ENCODE peak calls at places on chromosomes 3 and 15, in four cellular contexts. N is DND-41, X is foreskin fibroblast, J is astrocyte of the spinal cord. Y is an unnamed sample.

GRCh38 chr3:108024146-108024836 is 66.5 kb downstream of the CD47 start:
- DNase-seq in J (peak), X (no peak), N (no peak), Y (no peak)

GRCh38 chr3:154181127-154181691 is 60.0 kb downstream of the ARHGEF26 start:
- DNase-seq in N (no peak), J (no peak), X (no peak), Y (no peak)

GRCh38 chr15:50458713-50459112 is 34.5 kb downstream of the USP8 start:
- DNase-seq in J (no peak), N (no peak), X (no peak), Y (no peak)

GRCh38 chr15:62068787-62069170 is 2.0 kb downstream of the C2CD4A start:
- DNase-seq in N (no peak), J (peak), X (no peak), Y (no peak)

GRCh38 chr3:12884104-12884742 is 42.9 kb upstream of the RPL32 start:
- DNase-seq in N (no peak), J (peak), X (peak), Y (no peak)

GRCh38 chr3:50347187-50347813 is 1.8 kb upstream of the ZMYND10 start:
- DNase-seq in N (peak), J (peak), X (peak), Y (peak)

GRCh38 chr3:13785853-13786455 is 93.9 kb downstream of the WNT7A start:
- DNase-seq in X (no peak), J (no peak), N (no peak), Y (no peak)

GRCh38 chr3:126354776-126355175 is 2.4 kb downstream of the KLF15 start:
- DNase-seq in N (no peak), X (no peak), J (no peak), Y (no peak)

GRCh38 chr15:81106560-81106959 is 27.5 kb upstream of the CFAP161 start:
- DNase-seq in X (peak), J (peak), N (peak), Y (peak)

GRCh38 chr3:62665627-62666433 is 209.4 kb downstream of the CADPS start:
- DNase-seq in N (peak), X (peak), J (peak), Y (peak)

GRCh38 chr3:13111173-13111873 is 38.1 kb upstream of the IQSEC1 start:
- DNase-seq in X (no peak), N (no peak), J (no peak), Y (no peak)

GRCh38 chr15:25784876-25785642 is 78.1 kb downstream of the ATP10A start:
- DNase-seq in J (peak), N (no peak), X (peak), Y (no peak)

GRCh38 chr3:81871358-81872152 is 110.1 kb upstream of the GBE1 start:
- DNase-seq in N (no peak), X (no peak), J (no peak), Y (no peak)

GRCh38 chr15:62153228-62153627 is 11.9 kb downstream of the C2CD4B start:
- DNase-seq in N (no peak), J (no peak), X (no peak), Y (peak)

GRCh38 chr15:51888593-51889195 is 59.2 kb downstream of the TMOD3 start:
- DNase-seq in J (no peak), X (peak), N (no peak), Y (no peak)

GRCh38 chr15:48059786-48060185 is 61.0 kb upstream of the SLC24A5 start:
- DNase-seq in N (no peak), X (no peak), J (peak), Y (no peak)

GRCh38 chr15:92163641-92164040 is 230.0 kb upstream of the ST8SIA2 start:
- DNase-seq in J (no peak), N (no peak), X (no peak), Y (no peak)

GRCh38 chr3:189512039-189512438 is 119.2 kb upstream of the TP63 start:
- DNase-seq in J (no peak), X (no peak), N (no peak), Y (no peak)

GRCh38 chr3:196774845-196775422 is 35.3 kb downstream of the PAK2 start:
- DNase-seq in J (no peak), X (no peak), N (no peak), Y (no peak)

GRCh38 chr3:185709241-185709955 is 115.4 kb downstream of the IGF2BP2 start:
- DNase-seq in N (no peak), J (no peak), X (no peak), Y (no peak)

GRCh38 chr3:129621626-129622417 is 15.3 kb upstream of the PLXND1 start:
- DNase-seq in N (no peak), J (no peak), X (no peak), Y (no peak)

GRCh38 chr15:80162059-80162554 is 9.3 kb downstream of the FAH start:
- DNase-seq in J (no peak), X (no peak), N (no peak), Y (no peak)

GRCh38 chr3:87203807-87204206 is 23.3 kb upstream of the CHMP2B start:
- DNase-seq in X (no peak), N (no peak), J (no peak), Y (no peak)

GRCh38 chr3:23775254-23775909 is 30.4 kb upstream of the UBE2E1 start:
- DNase-seq in J (no peak), X (no peak), N (no peak), Y (no peak)

GRCh38 chr3:62183087-62183486 is 190.3 kb downstream of the FEZF2 start:
- DNase-seq in J (no peak), X (no peak), N (no peak), Y (no peak)

GRCh38 chr3:169822540-169822939 is 9.8 kb upstream of the LRRC34 start:
- DNase-seq in J (no peak), N (no peak), X (no peak), Y (no peak)

GRCh38 chr3:13041113-13041776 is 32.0 kb downstream of the IQSEC1 start:
- DNase-seq in X (no peak), N (no peak), J (no peak), Y (no peak)

GRCh38 chr15:43258781-43259180 is 7.9 kb downstream of the TGM5 start:
- DNase-seq in X (no peak), J (no peak), N (no peak), Y (no peak)

GRCh38 chr3:108234387-108234957 is 12.2 kb upstream of the IFT57 start:
- DNase-seq in J (peak), N (no peak), X (no peak), Y (no peak)

GRCh38 chr3:45038096-45038455 is 12.0 kb downstream of the CLEC3B start:
- DNase-seq in X (no peak), N (no peak), J (no peak), Y (no peak)

GRCh38 chr3:193780810-193781472 is 187.9 kb downstream of the OPA1 start:
- DNase-seq in J (peak), X (peak), N (peak), Y (peak)

GRCh38 chr3:119998166-119998565 is 96.1 kb downstream of the GSK3B start:
- DNase-seq in X (no peak), J (no peak), N (no peak), Y (no peak)

GRCh38 chr3:111895079-111895478 is 36.0 kb downstream of the PHLDB2 start:
- DNase-seq in J (peak), X (peak), N (no peak), Y (no peak)

GRCh38 chr15:68303560-68304436 is 26.3 kb downstream of the FEM1B start:
- DNase-seq in X (peak), J (no peak), N (no peak), Y (no peak)

GRCh38 chr15:63726491-63726890 is 107.3 kb downstream of the HERC1 start:
- DNase-seq in J (peak), N (no peak), X (no peak), Y (no peak)

GRCh38 chr3:56985460-56986327 is 74.8 kb upstream of the SPATA12 start:
- DNase-seq in N (peak), J (peak), X (peak), Y (peak)

GRCh38 chr3:9951126-9951525 is 1.1 kb downstream of the PRRT3 start:
- DNase-seq in N (no peak), J (no peak), X (no peak), Y (peak)

DNA sequence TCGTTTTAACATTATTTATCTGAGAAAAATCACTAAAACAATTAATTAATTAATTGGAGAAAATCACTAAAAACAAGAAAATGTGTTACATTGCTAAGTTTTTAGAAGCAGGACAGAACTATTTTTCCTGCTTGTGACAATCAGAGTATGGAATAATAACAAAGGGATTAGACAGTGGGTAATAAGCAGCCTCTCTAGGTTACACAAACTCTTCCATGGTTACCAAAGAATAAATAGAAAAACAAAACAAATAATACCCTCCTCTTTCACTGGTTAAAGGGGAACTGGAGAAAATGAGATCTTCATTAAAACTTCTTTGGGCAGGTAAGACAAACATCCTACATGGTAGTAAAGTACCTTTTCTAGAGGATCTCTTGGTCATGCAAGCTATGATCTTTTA is 2.4 kb upstream of the PLCH1 start:
- DNase-seq in X (no peak), N (no peak), J (no peak), Y (no peak)
- TF ChIP-seq CTCF in X (no peak), N (no peak), J (no peak), Y (no peak)

GRCh38 chr3:53198256-53198977 is 37.4 kb downstream of the PRKCD start:
- DNase-seq in X (no peak), N (no peak), J (no peak), Y (no peak)

GRCh38 chr3:53201190-53201504 is 40.1 kb downstream of the PRKCD start:
- DNase-seq in J (no peak), N (no peak), X (no peak), Y (no peak)

GRCh38 chr3:53198996-53199395 is 38.0 kb downstream of the PRKCD start:
- DNase-seq in X (no peak), N (no peak), J (no peak), Y (no peak)

GRCh38 chr3:53200501-53201189 is 39.6 kb downstream of the PRKCD start:
- DNase-seq in X (no peak), J (no peak), N (no peak), Y (no peak)

DNA sequence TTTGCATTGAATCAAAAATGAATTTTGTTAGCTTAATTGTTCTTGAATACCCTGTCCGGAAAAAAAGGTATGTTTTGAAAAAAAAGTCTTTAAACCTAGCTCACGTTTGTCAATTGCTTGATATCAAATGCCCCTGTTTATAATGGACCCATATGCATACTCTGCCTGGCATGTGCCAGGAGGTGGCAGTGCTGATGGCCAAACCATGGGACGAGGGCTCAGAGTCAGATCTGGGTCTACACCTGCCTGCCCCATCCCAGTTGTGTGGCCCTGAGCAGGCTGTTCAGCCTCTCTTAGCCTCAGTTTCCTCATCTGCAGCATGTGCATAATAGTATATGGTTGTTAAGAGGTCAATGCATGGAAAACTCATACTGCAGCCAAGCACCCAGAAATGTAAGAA is 38.8 kb downstream of the PRKCD start:
- DNase-seq in J (no peak), X (no peak), N (no peak), Y (no peak)
- TF ChIP-seq CTCF in J (peak), X (no peak), N (peak), Y (no peak)

GRCh38 chr15:59501531-59502113 is 63.6 kb downstream of the FAM81A start:
- DNase-seq in N (no peak), X (peak), J (peak), Y (peak)
- TF ChIP-seq CTCF in N (peak), X (peak), J (peak), Y (peak)

DNA sequence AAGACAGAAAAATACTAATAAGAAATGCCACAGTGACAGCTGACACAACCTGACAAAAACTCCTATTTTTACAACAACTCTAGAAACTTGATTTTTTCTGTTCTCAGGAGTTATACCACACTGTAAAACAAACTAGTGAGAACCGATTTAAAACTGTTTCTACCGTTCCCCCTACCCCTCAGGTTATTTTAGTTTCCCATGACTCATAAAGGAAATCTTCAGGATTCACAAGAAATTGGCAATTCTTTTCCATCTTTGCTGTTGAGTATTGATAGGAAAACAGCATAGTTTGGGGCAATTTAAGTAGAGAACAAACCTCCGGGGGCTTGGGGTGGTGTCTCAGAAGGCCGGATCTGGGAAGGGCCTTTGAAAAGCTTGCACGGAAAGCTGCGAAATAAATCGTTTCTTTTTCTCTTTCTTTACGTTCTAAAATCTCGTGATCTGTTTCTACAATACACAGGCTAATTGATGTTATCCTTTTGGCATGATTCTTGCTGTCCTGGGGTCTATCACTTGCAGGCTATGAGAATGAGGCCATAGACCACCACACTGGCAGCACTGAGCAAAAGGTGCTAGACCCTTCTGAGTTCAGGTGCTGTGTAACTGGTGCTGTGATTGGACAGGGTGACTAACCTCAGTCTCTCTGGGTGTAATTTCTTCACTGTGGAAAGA is 89.3 kb downstream of the LPP start:
- DNase-seq in X (no peak), N (no peak), J (peak), Y (no peak)
- TF ChIP-seq CTCF in X (no peak), N (no peak), J (no peak), Y (no peak)

GRCh38 chr15:74302821-74303359 is 64.6 kb downstream of the CYP11A1 start:
- DNase-seq in J (peak), N (peak), X (no peak), Y (peak)
- TF ChIP-seq CTCF in J (peak), N (peak), X (peak), Y (peak)